ENCODE peak calls at places on chromosomes 4 and X, in five cellular contexts. H is HCT116, A is K562, S is GM12878, O is HepG2. E is an unnamed sample.

GRCh38 chr4:22921891-22922290 is 229.2 kb downstream of the GBA3 start:
- DNase-seq in H (no peak), A (no peak), S (no peak), O (no peak), E (no peak)

GRCh38 chr4:164381859-164382258 is 372.1 kb upstream of the SMIM31 start:
- DNase-seq in H (no peak), A (no peak), S (no peak), O (no peak), E (no peak)

GRCh38 chrX:131821945-131822622 is 201.0 kb upstream of the STK26 start:
- DNase-seq in H (no peak), A (no peak), S (peak), O (no peak), E (peak)

GRCh38 chr4:2412534-2412884 is 5.9 kb downstream of the ZFYVE28 start:
- DNase-seq in H (no peak), A (peak), S (no peak), O (no peak), E (no peak)

GRCh38 chr4:36187723-36188333 is 56.5 kb downstream of the ARAP2 start:
- DNase-seq in H (peak), A (no peak), S (no peak), O (peak), E (no peak)

GRCh38 chr4:17468638-17469221 is 43.2 kb downstream of the QDPR start:
- DNase-seq in H (peak), A (peak), S (no peak), O (peak), E (peak)

GRCh38 chr4:89324671-89325070 is 17.1 kb upstream of the GPRIN3 start:
- DNase-seq in H (no peak), A (no peak), S (peak), O (no peak), E (no peak)

GRCh38 chr4:105990933-105991332 is 95.7 kb downstream of the NPNT start:
- DNase-seq in H (peak), A (no peak), S (no peak), O (no peak), E (peak)

GRCh38 chrX:70338290-70338689 is 48.4 kb downstream of the KIF4A start:
- DNase-seq in H (no peak), A (no peak), S (no peak), O (no peak), E (no peak)

GRCh38 chr4:74444891-74445642 is at the start of gene AREG:
- DNase-seq in H (peak), A (peak), S (peak), O (peak), E (peak)

GRCh38 chrX:154123241-154124219 is 20.5 kb upstream of the OPN1LW start:
- DNase-seq in H (no peak), A (peak), S (no peak), O (peak), E (peak)

GRCh38 chr4:153947998-153948397 is 159.1 kb upstream of the SFRP2 start:
- DNase-seq in H (no peak), A (no peak), S (no peak), O (no peak), E (no peak)

GRCh38 chr4:6960154-6960553 is 50.5 kb downstream of the TBC1D14 start:
- DNase-seq in H (no peak), A (no peak), S (no peak), O (no peak), E (no peak)

GRCh38 chrX:37060999-37061398 is 52.8 kb downstream of the FAM47C start:
- DNase-seq in H (peak), A (peak), S (no peak), O (peak), E (peak)

GRCh38 chr4:19327364-19327763 is 924.3 kb upstream of the SLIT2 start:
- DNase-seq in H (no peak), A (no peak), S (no peak), O (no peak), E (no peak)

GRCh38 chr4:150251752-150252190 is 173.5 kb downstream of the DCLK2 start:
- DNase-seq in H (no peak), A (no peak), S (no peak), O (no peak), E (no peak)

GRCh38 chr4:5755679-5756078 is 44.7 kb downstream of the EVC start:
- DNase-seq in H (no peak), A (no peak), S (no peak), O (no peak), E (no peak)

GRCh38 chrX:129980043-129980442 is 2.4 kb upstream of the BCORL1 start:
- DNase-seq in H (no peak), A (no peak), S (no peak), O (no peak), E (peak)

GRCh38 chr4:153222162-153222789 is 18.0 kb downstream of the TRIM2 start:
- DNase-seq in H (no peak), A (no peak), S (no peak), O (no peak), E (peak)

GRCh38 chr4:2066011-2066551 is 7.0 kb downstream of the NAT8L start:
- DNase-seq in H (no peak), A (no peak), S (no peak), O (no peak), E (peak)

GRCh38 chr4:77092832-77093800 is 17.3 kb upstream of the CCNI start:
- DNase-seq in H (no peak), A (no peak), S (no peak), O (no peak), E (no peak)

GRCh38 chrX:109872021-109872730 is 130.7 kb upstream of the TMEM164 start:
- DNase-seq in H (no peak), A (no peak), S (no peak), O (peak), E (no peak)

GRCh38 chrX:30957753-30958152 is 68.7 kb upstream of the TAB3 start:
- DNase-seq in H (no peak), A (peak), S (no peak), O (peak), E (no peak)
- TF ChIP-seq ZBTB33 in H (no peak), A (no peak), S (no peak), O (no peak), E (no peak)

DNA sequence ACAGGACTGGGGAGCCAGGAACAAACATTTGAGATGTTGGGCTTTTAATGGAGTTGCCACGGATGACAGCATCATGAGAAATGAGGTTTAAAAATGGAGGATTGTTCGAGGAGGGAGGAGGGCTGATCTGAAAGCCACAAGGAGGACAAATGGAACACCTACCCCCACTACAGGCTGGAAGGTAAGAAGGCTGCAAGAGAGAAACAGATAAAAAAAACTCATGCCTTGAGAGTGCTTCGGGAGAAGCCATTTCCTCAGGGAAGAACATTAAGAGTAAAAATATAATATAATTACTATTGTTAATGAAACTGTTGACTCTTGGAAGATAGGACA is 119.5 kb upstream of the MAP9 start:
- DNase-seq in H (no peak), A (no peak), S (no peak), O (no peak), E (no peak)
- H3K4me3 ChIP-seq in H (no peak), A (no peak), S (no peak), O (no peak), E (no peak)

DNA sequence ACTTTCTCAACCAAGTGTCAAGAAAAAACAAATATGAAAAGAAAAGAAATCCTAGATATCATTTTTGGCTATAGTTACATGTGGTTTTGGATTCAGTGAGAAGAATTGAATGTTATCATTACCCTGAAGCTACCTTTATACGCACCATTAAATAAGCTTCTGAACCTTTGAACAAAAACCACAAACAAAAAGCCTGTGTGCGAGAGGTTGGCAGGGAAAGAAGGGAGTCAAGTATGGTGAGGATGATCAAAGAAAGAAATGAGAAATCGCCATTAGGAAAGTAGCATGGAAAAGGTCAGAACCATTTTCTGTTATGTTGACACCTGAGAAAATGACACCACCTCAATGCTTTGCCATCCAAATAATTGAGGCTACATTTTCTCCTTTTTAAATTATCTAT is 1.2 kb upstream of the SLC7A11 start:
- DNase-seq in H (peak), A (no peak), S (no peak), O (no peak), E (no peak)
- TF ChIP-seq MAX in H (peak), A (no peak), S (no peak), O (no peak), E (no peak)

GRCh38 chr4:170083546-170083945 is 6.2 kb downstream of the AADAT start:
- DNase-seq in H (no peak), A (no peak), S (no peak), O (no peak), E (no peak)
- TF ChIP-seq ZBTB33 in H (no peak), A (no peak), S (no peak), O (no peak), E (no peak)

GRCh38 chrX:13000311-13000811 is 25.5 kb downstream of the TMSB4X start:
- DNase-seq in H (no peak), A (no peak), S (peak), O (no peak), E (no peak)
- H3K4me3 ChIP-seq in H (no peak), A (no peak), S (peak), O (no peak), E (no peak)

DNA sequence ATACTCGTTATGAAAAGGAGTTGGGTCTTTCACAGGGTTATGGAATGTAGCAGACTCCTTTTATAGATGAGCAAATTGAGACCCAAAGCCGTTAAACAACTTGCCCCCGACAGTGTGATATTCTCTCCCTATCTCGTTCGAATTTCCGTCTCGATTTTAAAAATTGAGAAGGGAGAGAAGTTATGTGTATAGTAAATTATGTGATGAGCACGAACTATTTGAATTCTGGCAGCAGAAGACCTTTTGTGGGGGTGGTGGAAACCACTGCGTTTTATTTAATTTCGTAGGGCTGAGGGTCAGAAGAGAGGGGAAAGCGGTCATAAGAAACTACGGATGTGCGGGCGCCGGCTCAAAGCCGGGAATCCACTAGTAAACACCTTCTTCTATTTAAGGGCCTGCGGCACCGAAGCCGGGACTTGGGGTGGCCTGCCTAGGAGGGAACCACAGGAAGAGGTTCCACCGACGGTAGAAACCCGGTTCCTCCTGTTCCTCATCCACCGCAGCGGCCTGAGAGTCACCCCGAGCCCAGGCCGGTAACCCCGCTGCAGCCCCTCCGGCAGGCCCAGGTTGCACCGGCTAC is 1.5 kb upstream of the DDX3X start:
- DNase-seq in H (no peak), A (peak), S (no peak), O (no peak), E (no peak)
- TF ChIP-seq MAX in H (no peak), A (no peak), S (no peak), O (no peak), E (no peak)

E was measured in SK-N-SH.